ENCODE peak calls at places on chromosomes 6 and 20, in seven cellular contexts. I is glutamatergic neuron, V is B cell, E is OCI-LY7, L is astrocyte of the spinal cord, J is WTC11, R is activated B cell treated with CpG ODN at 0.5 μM for 24 hours. W is an unnamed sample.

GRCh38 chr6:156808287-156808686 is 31.1 kb downstream of the ARID1B start:
- DNase-seq in I (no peak), V (no peak), E (peak; percentile 38), L (peak; percentile 15), J (no peak), R (no peak), W (no peak)

GRCh38 chr6:53168516-53169257 is 20.0 kb upstream of the GCM1 start:
- DNase-seq in I (no peak), V (no peak), E (no peak), L (peak; percentile 46), J (no peak), R (no peak), W (no peak)

GRCh38 chr6:122107256-122107655 is 292.2 kb upstream of the HSF2 start:
- DNase-seq in I (no peak), V (no peak), E (no peak), L (no peak), J (no peak), R (no peak), W (no peak)

GRCh38 chr20:18157102-18157501 is 19.4 kb downstream of the KAT14 start:
- DNase-seq in I (no peak), V (no peak), E (no peak), L (no peak), J (no peak), R (no peak), W (no peak)

GRCh38 chr6:1372690-1373089 is 16.7 kb upstream of the FOXF2 start:
- DNase-seq in I (no peak), V (no peak), E (no peak), L (no peak), J (no peak), R (no peak), W (no peak)

GRCh38 chr6:112839525-112839961 is 492.4 kb downstream of the RFPL4B start:
- DNase-seq in I (no peak), V (no peak), E (no peak), L (peak; percentile 77), J (no peak), R (no peak), W (no peak)

GRCh38 chr6:21738180-21739094 is 144.9 kb downstream of the SOX4 start:
- DNase-seq in I (no peak), V (no peak), E (no peak), L (peak; percentile 33), J (no peak), R (no peak), W (no peak)

GRCh38 chr6:168158280-168158979 is 79.4 kb upstream of the FRMD1 start:
- DNase-seq in I (no peak), V (no peak), E (no peak), L (peak; percentile 7), J (no peak), R (no peak), W (no peak)

GRCh38 chr6:35342258-35343091 is at the start of gene PPARD:
- DNase-seq in I (peak; percentile 99), V (peak; percentile 97), E (peak; percentile 94), L (peak; percentile 96), J (peak; percentile 99), R (peak; percentile 99), W (peak; percentile 100)

GRCh38 chr6:14217728-14218637 is 100.4 kb downstream of the CD83 start:
- DNase-seq in I (no peak), V (no peak), E (no peak), L (no peak), J (no peak), R (no peak), W (no peak)

GRCh38 chr6:69138893-69139494 is 503.9 kb downstream of the ADGRB3 start:
- DNase-seq in I (no peak), V (no peak), E (no peak), L (peak; percentile 9), J (no peak), R (no peak), W (no peak)

GRCh38 chr6:21946298-21946783 is 350.5 kb downstream of the PRL start:
- DNase-seq in I (no peak), V (no peak), E (no peak), L (peak; percentile 99), J (no peak), R (no peak), W (no peak)

GRCh38 chr20:35582741-35583404 is 32.8 kb upstream of the SPAG4 start:
- DNase-seq in I (no peak), V (no peak), E (no peak), L (no peak), J (no peak), R (no peak), W (no peak)

GRCh38 chr6:137496392-137496767 is 2.2 kb upstream of the OLIG3 start:
- DNase-seq in I (peak; percentile 45), V (peak; percentile 46), E (no peak), L (no peak), J (peak; percentile 34), R (no peak), W (peak; percentile 42)

GRCh38 chr6:26398555-26398954 is 3.5 kb upstream of the BTN3A1 start:
- DNase-seq in I (no peak), V (no peak), E (no peak), L (no peak), J (no peak), R (no peak), W (no peak)

GRCh38 chr6:114939630-114940029 is 596.8 kb upstream of the HS3ST5 start:
- DNase-seq in I (no peak), V (no peak), E (no peak), L (no peak), J (no peak), R (no peak), W (no peak)

DNA sequence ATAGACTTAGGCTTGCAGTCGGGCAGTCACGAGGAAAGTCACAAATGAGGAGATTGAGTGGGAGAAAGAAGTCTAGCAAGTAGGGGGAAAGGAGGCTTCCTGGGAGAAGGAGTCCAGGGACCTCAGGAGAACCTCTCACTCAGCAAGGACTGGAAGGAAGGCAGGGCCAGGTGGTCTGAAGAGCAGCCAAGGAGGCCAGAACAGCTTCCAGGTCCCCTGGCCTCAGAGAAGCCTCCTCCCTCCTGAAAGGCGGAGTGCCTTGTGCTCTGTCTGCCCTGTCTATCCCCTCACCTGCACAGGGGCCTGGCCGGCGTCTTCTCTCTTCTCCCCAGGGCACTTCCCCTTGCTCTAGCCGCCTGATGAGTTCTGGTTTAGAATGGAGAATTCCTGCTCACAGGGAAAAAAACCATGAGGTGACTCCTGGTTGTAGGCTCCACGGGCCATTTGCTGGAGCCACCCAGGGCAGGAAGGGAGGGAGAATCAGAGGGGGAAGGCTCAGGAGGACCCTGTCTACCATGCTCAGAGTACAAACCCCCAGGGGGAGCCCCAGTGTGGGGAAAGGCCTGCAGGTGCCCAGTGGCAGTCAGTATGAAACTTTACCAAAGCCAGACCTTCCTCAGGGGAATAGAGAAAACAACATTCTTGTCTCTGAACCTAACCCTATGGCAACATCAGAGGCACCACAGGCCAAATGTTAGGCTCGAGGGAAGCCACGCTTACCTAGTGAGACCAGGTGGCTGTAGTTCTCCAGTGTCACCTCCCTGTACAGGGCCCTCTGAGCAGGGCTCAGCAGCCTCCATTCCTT is 11.2 kb downstream of the ZNF337 start:
- DNase-seq in I (no peak), V (no peak), E (peak; percentile 46), L (no peak), J (peak; percentile 30), R (no peak), W (no peak)
- TF ChIP-seq CTCF in I (no peak), V (no peak), E (no peak), L (no peak), J (no peak), R (no peak), W (no peak)

GRCh38 chr6:110852769-110853168 is 21.8 kb upstream of the AMD1 start:
- DNase-seq in I (no peak), V (no peak), E (no peak), L (no peak), J (no peak), R (no peak), W (no peak)
- TF ChIP-seq CTCF in I (no peak), V (no peak), E (no peak), L (no peak), J (no peak), R (no peak), W (no peak)

DNA sequence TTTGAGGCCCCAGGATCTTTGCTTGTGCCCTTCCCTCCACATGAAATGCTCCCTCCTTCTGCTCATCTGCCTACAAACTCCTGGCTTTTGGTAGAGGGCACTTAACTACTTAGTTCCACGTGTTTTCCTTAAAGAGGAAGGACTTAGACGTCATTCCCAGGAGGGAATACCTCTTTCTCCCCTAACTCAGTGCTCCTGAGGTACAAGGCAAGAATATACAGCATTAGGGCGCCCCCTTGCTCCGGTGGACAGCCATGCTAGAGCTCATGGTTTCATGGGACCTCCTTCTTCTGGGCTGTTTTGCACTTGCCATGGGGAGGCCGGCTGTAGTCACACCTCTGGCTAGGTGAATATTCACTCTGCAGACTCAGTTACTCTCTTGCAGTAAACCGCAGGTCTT is 93.8 kb upstream of the LY86 start:
- DNase-seq in I (peak; percentile 69), V (peak; percentile 60), E (peak; percentile 85), L (no peak), J (peak; percentile 85), R (peak; percentile 34), W (peak; percentile 71)
- TF ChIP-seq CTCF in I (peak; percentile 32), V (peak; percentile 68), E (peak; percentile 99), L (no peak), J (peak; percentile 65), R (no peak), W (peak; percentile 69)

DNA sequence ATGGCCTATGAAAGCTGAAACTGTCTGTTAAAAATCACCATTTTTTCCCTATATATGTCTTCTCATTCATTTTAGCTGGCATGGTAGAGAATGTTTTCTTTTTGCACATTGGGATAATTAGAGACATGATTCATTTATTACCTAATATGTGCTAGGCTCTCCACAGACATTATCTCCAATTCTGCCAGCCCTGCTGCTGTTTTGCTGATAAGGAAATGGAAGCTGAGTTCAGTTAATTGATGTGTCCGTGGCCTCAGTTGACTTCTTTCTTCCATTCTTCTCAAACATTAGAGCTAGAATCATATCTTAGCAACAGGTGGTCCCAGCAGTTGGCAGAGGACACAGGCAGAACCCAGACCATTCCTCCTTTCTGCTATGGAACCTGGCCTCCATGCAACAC is 644.1 kb upstream of the CITED2 start:
- DNase-seq in I (no peak), V (no peak), E (no peak), L (no peak), J (no peak), R (no peak), W (no peak)
- TF ChIP-seq CTCF in I (no peak), V (no peak), E (no peak), L (no peak), J (no peak), R (no peak), W (no peak)

GRCh38 chr6:4125933-4126864 is 9.2 kb downstream of the ECI2 start:
- DNase-seq in I (no peak), V (no peak), E (no peak), L (peak; percentile 90), J (no peak), R (no peak), W (no peak)
- TF ChIP-seq CTCF in I (no peak), V (no peak), E (no peak), L (peak; percentile 43), J (no peak), R (no peak), W (no peak)

GRCh38 chr20:58636983-58637421 is 14.1 kb upstream of the STX16 start:
- DNase-seq in I (peak; percentile 36), V (no peak), E (no peak), L (no peak), J (no peak), R (no peak), W (no peak)
- TF ChIP-seq CTCF in I (peak; percentile 47), V (no peak), E (no peak), L (peak; percentile 26), J (no peak), R (no peak), W (no peak)